ENCODE peak calls at places on chromosome 18, in four cellular contexts. N, Y, A and V are unnamed samples.

GRCh38 chr18:50401888-50402287 is 27.0 kb downstream of the SKA1 start:
- DNase-seq in N (no peak), Y (no peak), A (peak; percentile 62), V (no peak)

GRCh38 chr18:30639361-30639760 is 403.2 kb downstream of the DSC3 start:
- DNase-seq in N (no peak), Y (no peak), A (no peak), V (no peak)

GRCh38 chr18:37122877-37123276 is 293.9 kb downstream of the KIAA1328 start:
- DNase-seq in N (no peak), Y (no peak), A (no peak), V (no peak)

GRCh38 chr18:54924948-54925347 is 34.3 kb downstream of the CCDC68 start:
- DNase-seq in N (no peak), Y (no peak), A (no peak), V (no peak)

GRCh38 chr18:56309104-56309503 is 329.3 kb downstream of the TXNL1 start:
- DNase-seq in N (no peak), Y (no peak), A (no peak), V (no peak)

GRCh38 chr18:48669991-48670750 is 131.3 kb downstream of the CTIF start:
- DNase-seq in N (no peak), Y (no peak), A (no peak), V (no peak)

GRCh38 chr18:36025025-36025424 is 42.3 kb downstream of the RPRD1A start:
- DNase-seq in N (no peak), Y (no peak), A (no peak), V (no peak)

GRCh38 chr18:8350628-8351027 is 258.6 kb upstream of the RAB12 start:
- DNase-seq in N (no peak), Y (no peak), A (no peak), V (no peak)

GRCh38 chr18:55559735-55560134 is 28.3 kb downstream of the TCF4 start:
- DNase-seq in N (no peak), Y (no peak), A (peak; percentile 25), V (no peak)

GRCh38 chr18:35658112-35658511 is 76.6 kb downstream of the GALNT1 start:
- DNase-seq in N (no peak), Y (no peak), A (no peak), V (no peak)

GRCh38 chr18:69574401-69574800 is 173.7 kb downstream of the DOK6 start:
- DNase-seq in N (peak; percentile 51), Y (no peak), A (no peak), V (no peak)

GRCh38 chr18:6355789-6356589 is 58.7 kb downstream of the L3MBTL4 start:
- DNase-seq in N (no peak), Y (no peak), A (no peak), V (no peak)

GRCh38 chr18:35029770-35030169 is 11.4 kb upstream of the MAPRE2 start:
- DNase-seq in N (no peak), Y (no peak), A (no peak), V (no peak)

GRCh38 chr18:55510809-55511208 is 77.2 kb downstream of the TCF4 start:
- DNase-seq in N (peak; percentile 72), Y (no peak), A (no peak), V (peak; percentile 58)

GRCh38 chr18:4455113-4455811 is at the start of gene DLGAP1:
- DNase-seq in N (no peak), Y (peak; percentile 87), A (peak; percentile 29), V (no peak)

GRCh38 chr18:13437801-13438506 is 219.4 kb downstream of the LDLRAD4 start:
- DNase-seq in N (no peak), Y (no peak), A (no peak), V (no peak)

GRCh38 chr18:69830189-69830588 is 117.5 kb downstream of the CD226 start:
- DNase-seq in N (no peak), Y (no peak), A (no peak), V (no peak)

GRCh38 chr18:54879691-54880090 is 51.4 kb downstream of the RAB27B start:
- DNase-seq in N (no peak), Y (no peak), A (no peak), V (no peak)

GRCh38 chr18:76686737-76687231 is 135.6 kb upstream of the ZNF236 start:
- DNase-seq in N (peak; percentile 47), Y (peak; percentile 85), A (peak; percentile 36), V (peak; percentile 73)

GRCh38 chr18:22290004-22290403 is 120.6 kb downstream of the GATA6 start:
- DNase-seq in N (no peak), Y (no peak), A (no peak), V (no peak)

GRCh38 chr18:79510731-79511141 is 115.0 kb downstream of the NFATC1 start:
- DNase-seq in N (no peak), Y (peak; percentile 74), A (no peak), V (peak; percentile 11)

GRCh38 chr18:57538614-57539013 is 47.9 kb downstream of the FECH start:
- DNase-seq in N (no peak), Y (no peak), A (no peak), V (no peak)

GRCh38 chr18:51029378-51029693 is 677 bp upstream of the SMAD4 start:
- DNase-seq in N (no peak), Y (no peak), A (no peak), V (no peak)

GRCh38 chr18:62781893-62782292 is 66.6 kb downstream of the PHLPP1 start:
- DNase-seq in N (peak; percentile 88), Y (no peak), A (no peak), V (peak; percentile 23)

GRCh38 chr18:43422483-43422882 is 145.2 kb upstream of the SYT4 start:
- DNase-seq in N (no peak), Y (no peak), A (no peak), V (no peak)

GRCh38 chr18:8287184-8287885 is 321.9 kb upstream of the RAB12 start:
- DNase-seq in N (no peak), Y (no peak), A (no peak), V (no peak)

GRCh38 chr18:79936641-79937040 is 14.8 kb downstream of the SLC66A2 start:
- DNase-seq in N (no peak), Y (peak; percentile 69), A (no peak), V (no peak)

GRCh38 chr18:26579941-26580618 is 31.7 kb upstream of the KCTD1 start:
- DNase-seq in N (no peak), Y (no peak), A (no peak), V (no peak)

GRCh38 chr18:13313006-13313661 is 94.6 kb downstream of the LDLRAD4 start:
- DNase-seq in N (no peak), Y (no peak), A (no peak), V (no peak)

GRCh38 chr18:62425465-62426190 is 97.2 kb upstream of the ZCCHC2 start:
- DNase-seq in N (peak; percentile 96), Y (no peak), A (no peak), V (peak; percentile 97)

GRCh38 chr18:59357928-59358327 is 1.1 kb downstream of the LMAN1 start:
- DNase-seq in N (peak; percentile 48), Y (no peak), A (no peak), V (no peak)

GRCh38 chr18:11407900-11408299 is 201.5 kb upstream of the SLC35G4 start:
- DNase-seq in N (peak; percentile 20), Y (no peak), A (no peak), V (no peak)

GRCh38 chr18:22214731-22215528 is 45.5 kb downstream of the GATA6 start:
- DNase-seq in N (no peak), Y (no peak), A (no peak), V (no peak)

GRCh38 chr18:35497006-35497333 is 790 bp downstream of the INO80C start:
- DNase-seq in N (peak; percentile 46), Y (no peak), A (no peak), V (peak; percentile 23)

GRCh38 chr18:47383729-47384128 is 132.3 kb upstream of the SKOR2 start:
- DNase-seq in N (no peak), Y (no peak), A (no peak), V (no peak)

GRCh38 chr18:9562584-9562983 is 51.8 kb downstream of the PPP4R1 start:
- DNase-seq in N (no peak), Y (no peak), A (no peak), V (no peak)